ENCODE peak calls at places on chromosomes 6 and 20, in ten cellular contexts. I is HFF-Myc, J is foreskin keratinocyte, W is mucosa of descending colon, O is MCF 10A, U is A549, B is nephron progenitor cell, E is kidney, L is hepatocyte, D is cardiac muscle cell. T is an unnamed sample.

GRCh38 chr6:43823879-43824740 is 54.1 kb downstream of the VEGFA start:
- DNase-seq in E (no peak), I (no peak), J (no peak), U (no peak), O (no peak), B (no peak), W (no peak), L (peak), D (no peak), T (peak)

GRCh38 chr6:165178056-165178455 is 131.3 kb downstream of the C6orf118 start:
- DNase-seq in E (no peak), I (no peak), O (peak), B (no peak), J (peak), D (no peak), U (peak), L (no peak), W (no peak), T (no peak)

GRCh38 chr6:64477311-64477850 is 841.8 kb downstream of the PHF3 start:
- DNase-seq in D (no peak), E (no peak), O (no peak), J (no peak), U (no peak), I (no peak), B (no peak), L (no peak), W (no peak), T (no peak)

GRCh38 chr20:21436186-21436585 is 38.9 kb upstream of the NKX2-4 start:
- DNase-seq in U (peak), E (no peak), I (no peak), O (peak), J (peak), L (no peak), B (no peak), W (no peak), D (peak), T (no peak)

GRCh38 chr6:106186172-106186571 is 100.0 kb downstream of the PRDM1 start:
- DNase-seq in L (no peak), B (no peak), W (no peak), E (no peak), D (no peak), U (no peak), I (no peak), J (no peak), O (no peak), T (no peak)

GRCh38 chr6:36760685-36761435 is 63.2 kb downstream of the RAB44 start:
- DNase-seq in B (no peak), E (no peak), L (no peak), O (no peak), W (no peak), U (no peak), D (no peak), J (no peak), I (no peak), T (no peak)

GRCh38 chr6:11218827-11219826 is 13.3 kb downstream of the NEDD9 start:
- DNase-seq in D (peak), L (no peak), I (no peak), O (no peak), W (no peak), U (peak), E (no peak), J (no peak), B (no peak), T (no peak)

GRCh38 chr6:79073888-79074287 is 4.2 kb downstream of the PHIP start:
- DNase-seq in B (no peak), U (no peak), L (no peak), J (no peak), O (no peak), W (no peak), E (no peak), I (no peak), D (peak), T (no peak)

GRCh38 chr20:34022154-34022842 is 28.6 kb downstream of the RALY start:
- DNase-seq in I (no peak), E (no peak), D (peak), J (no peak), W (no peak), B (no peak), L (peak), U (peak), O (peak), T (peak)

GRCh38 chr6:80550748-80551147 is 444.3 kb downstream of the BCKDHB start:
- DNase-seq in I (no peak), L (no peak), W (no peak), J (no peak), O (no peak), E (no peak), D (no peak), U (no peak), B (no peak), T (no peak)

GRCh38 chr6:117928833-117929232 is 21.8 kb downstream of the SLC35F1 start:
- DNase-seq in U (no peak), J (no peak), I (no peak), D (no peak), B (no peak), W (no peak), L (no peak), O (no peak), E (no peak), T (no peak)

GRCh38 chr6:9405369-9405768 is 970.0 kb upstream of the SLC35B3 start:
- DNase-seq in I (peak), U (peak), W (no peak), E (no peak), J (peak), D (no peak), L (peak), O (peak), B (no peak), T (no peak)

GRCh38 chr6:20008081-20008480 is 170.9 kb downstream of the ID4 start:
- DNase-seq in J (no peak), U (no peak), I (no peak), W (no peak), E (no peak), O (no peak), B (no peak), D (no peak), L (no peak), T (no peak)

GRCh38 chr6:47044418-47044817 is 2.3 kb upstream of the ADGRF1 start:
- DNase-seq in D (peak), E (no peak), I (no peak), W (no peak), L (peak), J (peak), U (no peak), B (no peak), O (peak), T (no peak)

GRCh38 chr6:133778414-133778813 is 110.5 kb upstream of the TCF21 start:
- DNase-seq in O (peak), B (no peak), I (no peak), W (no peak), U (no peak), L (peak), D (peak), E (no peak), J (no peak), T (no peak)

GRCh38 chr6:38068854-38069253 is 249.3 kb downstream of the ZFAND3 start:
- DNase-seq in B (no peak), L (no peak), D (peak), E (no peak), U (no peak), I (no peak), J (no peak), W (no peak), O (no peak), T (no peak)

GRCh38 chr6:148590881-148591280 is 155.9 kb upstream of the UST start:
- DNase-seq in U (no peak), W (no peak), O (no peak), L (no peak), D (no peak), J (no peak), E (no peak), B (no peak), I (no peak), T (no peak)

GRCh38 chr6:104686550-104687155 is 173.1 kb downstream of the HACE1 start:
- DNase-seq in I (no peak), B (no peak), E (no peak), U (no peak), O (no peak), L (peak), D (no peak), W (no peak), J (no peak), T (no peak)

GRCh38 chr6:130018830-130019795 is 732 bp downstream of the L3MBTL3 start:
- DNase-seq in E (peak), J (peak), B (peak), I (no peak), D (peak), O (peak), U (peak), L (peak), W (peak), T (peak)

GRCh38 chr20:25072226-25072811 is 9.6 kb downstream of the VSX1 start:
- DNase-seq in L (no peak), I (no peak), B (no peak), O (no peak), W (no peak), E (no peak), J (no peak), D (peak), U (no peak), T (no peak)

GRCh38 chr6:142942805-142943227 is 2.2 kb downstream of the HIVEP2 start:
- DNase-seq in W (no peak), I (no peak), E (no peak), U (peak), O (peak), L (peak), D (peak), J (no peak), B (no peak), T (no peak)

GRCh38 chr20:49381558-49382493 is 100.6 kb downstream of the KCNB1 start:
- DNase-seq in L (peak), B (no peak), I (no peak), J (peak), W (no peak), O (peak), E (peak), U (peak), D (peak), T (no peak)

DNA sequence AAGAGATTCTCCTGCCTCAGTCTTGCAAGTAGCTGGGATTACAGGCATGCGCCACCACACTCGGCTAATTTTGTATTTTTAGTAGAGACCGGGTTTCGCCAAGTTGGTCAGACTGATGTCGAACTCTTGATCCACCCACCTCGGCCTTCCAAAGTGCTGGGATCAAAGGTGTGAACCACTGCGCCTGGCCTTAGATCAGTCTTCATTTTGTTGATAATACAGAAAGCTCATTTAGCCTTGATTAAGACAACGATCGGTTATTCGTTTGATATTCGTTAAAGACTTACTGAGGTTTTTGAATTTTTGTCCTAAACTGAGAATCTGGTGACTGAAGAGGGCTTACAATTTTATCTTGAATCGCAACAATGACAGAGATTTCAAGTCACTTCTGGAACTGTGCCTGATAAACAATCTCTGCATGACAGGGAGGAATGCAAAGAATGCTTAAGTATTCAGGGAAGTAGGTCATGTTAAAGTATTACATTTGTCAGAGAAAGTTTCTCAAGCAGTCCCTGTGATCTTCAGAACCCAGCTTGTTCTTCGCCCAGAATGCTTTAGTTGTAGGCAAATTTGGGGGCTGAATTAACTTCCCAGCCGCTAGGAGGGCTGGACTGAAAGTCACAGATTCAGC is 14.8 kb downstream of the AKAP12 start:
- DNase-seq in O (peak), J (no peak), D (peak), L (peak), B (no peak), U (no peak), E (no peak), W (no peak), I (no peak), T (no peak)
- TF ChIP-seq CTCF in O (no peak), J (no peak), D (peak), L (no peak), B (no peak), U (no peak), E (no peak), W (no peak), I (no peak), T (no peak)

GRCh38 chr20:62493253-62493885 is 17.6 kb upstream of the GATA5 start:
- DNase-seq in J (no peak), W (no peak), E (no peak), B (no peak), O (no peak), I (no peak), D (no peak), U (no peak), L (no peak), T (no peak)
- TF ChIP-seq CTCF in J (no peak), W (no peak), E (no peak), B (no peak), O (no peak), I (no peak), D (no peak), U (no peak), L (no peak), T (no peak)

GRCh38 chr6:52089758-52090348 is 2.4 kb upstream of the PKHD1 start:
- DNase-seq in L (no peak), W (no peak), U (no peak), E (no peak), J (peak), O (peak), B (no peak), D (no peak), I (no peak), T (no peak)

GRCh38 chr6:52087498-52087999 is at the start of gene PKHD1:
- DNase-seq in E (no peak), D (peak), L (peak), U (peak), I (no peak), B (no peak), O (peak), W (no peak), J (no peak), T (peak)
- TF ChIP-seq CTCF in E (peak), D (no peak), L (peak), U (peak), I (peak), B (peak), O (no peak), W (no peak), J (peak), T (no peak)

DNA sequence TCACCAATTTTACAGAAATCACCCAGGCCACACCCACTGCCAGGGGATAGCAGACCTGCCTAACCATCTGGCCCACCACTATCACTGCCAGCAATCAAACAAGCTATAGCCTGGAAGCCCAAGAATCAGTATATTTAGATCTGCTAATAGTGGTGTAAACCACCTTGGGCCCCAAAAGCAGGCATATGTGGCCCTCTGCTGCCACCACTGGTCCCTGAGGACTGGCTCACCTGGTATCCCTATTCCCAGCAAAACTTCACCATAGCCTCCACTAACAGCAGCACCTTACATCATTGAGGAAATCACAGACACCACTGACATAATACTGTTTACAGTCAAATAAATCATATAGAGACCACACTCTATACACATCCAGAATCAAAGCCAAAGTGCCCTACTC is 880.4 kb upstream of the MAN1A1 start:
- DNase-seq in U (no peak), B (no peak), E (no peak), O (peak), L (no peak), J (no peak), I (no peak), W (no peak), D (no peak), T (no peak)
- TF ChIP-seq CTCF in U (no peak), B (no peak), E (no peak), O (no peak), L (no peak), J (peak), I (no peak), W (no peak), D (no peak), T (no peak)

DNA sequence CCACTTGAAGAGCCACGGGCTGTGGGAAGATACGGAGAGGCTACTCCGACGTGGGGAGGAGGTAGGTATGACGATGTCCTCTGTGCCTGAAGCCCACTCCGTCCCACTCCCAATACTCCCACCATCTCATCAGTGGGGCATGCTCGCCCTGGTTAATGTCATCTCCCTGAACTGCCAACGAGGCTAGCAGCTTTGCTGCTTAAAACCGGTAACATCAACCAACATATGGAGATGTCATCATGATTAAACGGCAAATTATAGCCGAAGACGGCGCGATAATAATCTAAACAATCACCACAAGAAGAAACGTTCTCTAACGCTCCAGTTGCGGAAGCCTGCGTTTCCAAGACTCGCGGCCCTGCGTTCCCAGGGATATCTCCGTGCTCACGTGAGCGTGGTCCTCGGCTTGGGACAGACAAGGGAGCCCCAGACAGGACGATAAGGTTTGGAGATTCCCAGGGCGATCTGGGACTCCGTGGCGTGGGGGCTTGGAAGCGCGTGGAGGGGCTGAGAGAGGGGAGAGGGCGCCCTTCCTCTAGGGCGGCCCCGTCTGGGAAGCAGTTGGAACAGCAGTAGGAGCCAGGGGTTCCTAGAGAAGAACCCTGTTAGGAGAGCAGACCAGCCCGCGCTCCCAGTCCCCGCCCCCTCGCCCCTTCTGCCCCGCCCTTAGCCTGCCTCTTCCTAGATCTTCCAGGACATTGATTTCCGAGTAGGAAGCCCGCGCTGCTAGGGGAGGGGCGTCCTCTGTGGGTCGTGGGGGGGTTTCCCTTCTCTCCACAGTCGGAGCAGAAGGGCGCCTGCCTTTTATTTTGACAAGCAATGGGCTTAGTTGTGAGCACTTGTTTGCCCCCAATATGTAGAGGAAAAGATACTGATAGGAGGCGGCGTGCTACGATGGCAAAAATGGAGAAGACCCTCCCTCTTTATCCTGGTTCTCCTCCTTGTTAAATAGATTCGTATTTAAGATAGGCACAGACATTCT is 10.7 kb downstream of the NRN1 start:
- DNase-seq in I (no peak), E (peak), D (no peak), L (peak), O (no peak), W (no peak), B (peak), J (no peak), U (no peak), T (no peak)
- TF ChIP-seq CTCF in I (peak), E (peak), D (peak), L (peak), O (no peak), W (no peak), B (peak), J (peak), U (no peak), T (no peak)

GRCh38 chr6:144335914-144336313 is 50.8 kb downstream of the UTRN start:
- DNase-seq in E (no peak), B (no peak), W (no peak), U (no peak), J (peak), O (peak), D (no peak), I (no peak), L (no peak), T (no peak)

GRCh38 chr6:144332177-144332576 is 47.0 kb downstream of the UTRN start:
- DNase-seq in L (no peak), B (no peak), O (no peak), E (no peak), D (no peak), W (no peak), I (no peak), U (no peak), J (no peak), T (no peak)

GRCh38 chr6:144331610-144332009 is 46.5 kb downstream of the UTRN start:
- DNase-seq in W (no peak), E (no peak), O (no peak), L (no peak), U (no peak), D (peak), B (no peak), I (no peak), J (no peak), T (no peak)

GRCh38 chr6:144335315-144335861 is 50.3 kb downstream of the UTRN start:
- DNase-seq in I (no peak), L (no peak), J (no peak), B (no peak), D (no peak), E (no peak), O (no peak), U (no peak), W (no peak), T (no peak)

GRCh38 chr6:144334150-144334708 is 49.1 kb downstream of the UTRN start:
- DNase-seq in D (no peak), B (no peak), E (peak), L (no peak), I (no peak), O (no peak), J (no peak), W (peak), U (no peak), T (peak)
- TF ChIP-seq CTCF in D (no peak), B (no peak), E (no peak), L (no peak), I (no peak), O (no peak), J (no peak), W (no peak), U (no peak), T (no peak)

DNA sequence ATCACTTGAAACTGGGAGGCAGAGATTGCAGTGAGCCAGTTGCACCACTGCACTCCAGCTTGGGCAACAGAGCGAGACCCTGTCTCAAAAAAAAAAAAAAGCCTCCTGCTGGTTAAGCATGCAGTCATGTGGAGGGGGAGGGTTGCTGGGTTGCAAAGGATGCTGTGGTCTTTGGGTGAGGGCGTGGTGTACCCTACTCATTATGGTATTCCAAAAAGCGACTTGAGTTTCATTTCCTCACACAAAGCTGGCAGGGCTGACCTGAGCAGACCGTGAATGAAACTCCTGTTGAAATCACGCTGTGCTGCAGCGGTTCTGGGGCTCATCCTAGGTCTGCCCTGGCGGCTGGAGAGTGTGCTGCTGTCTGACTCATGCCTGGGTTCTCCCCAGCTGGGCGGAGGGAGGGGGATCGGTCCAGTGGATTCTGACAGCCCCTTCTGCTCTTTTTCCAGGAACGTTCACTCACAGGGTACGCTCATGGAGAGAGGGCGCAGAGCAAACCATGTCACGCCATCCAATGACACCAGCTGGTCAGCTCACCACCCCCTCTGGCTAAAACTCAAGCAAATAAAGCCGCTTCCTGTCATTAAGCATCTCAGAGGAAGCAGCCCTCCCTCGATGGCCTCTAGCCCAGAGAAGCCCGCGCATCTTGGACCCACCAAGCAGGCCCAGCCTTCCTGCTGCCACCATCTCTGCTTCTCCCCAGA is 166.2 kb downstream of the SCML4 start:
- DNase-seq in I (no peak), B (no peak), O (no peak), U (no peak), D (peak), J (no peak), E (peak), W (peak), L (peak), T (peak)
- TF ChIP-seq CTCF in I (no peak), B (no peak), O (no peak), U (no peak), D (peak), J (no peak), E (no peak), W (no peak), L (peak), T (no peak)

DNA sequence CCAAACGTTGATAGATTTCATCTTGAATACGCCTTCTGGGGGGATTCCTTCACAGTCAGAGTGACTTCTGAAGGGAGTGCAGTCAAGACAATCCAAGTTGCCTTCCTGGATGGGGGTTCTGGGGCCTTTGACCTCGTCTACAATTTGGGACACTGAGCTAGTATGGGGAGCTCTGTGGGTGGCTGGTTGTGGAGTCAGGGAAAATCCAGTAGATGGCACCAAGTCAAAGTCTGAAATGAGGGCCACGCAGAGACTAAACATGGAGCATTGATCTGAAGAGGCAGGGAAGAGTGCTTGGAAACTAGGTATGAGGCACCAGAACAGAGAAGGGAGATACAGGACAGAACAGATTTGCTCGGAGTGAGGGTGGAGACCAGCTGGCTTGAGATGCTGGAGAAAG is 43.6 kb upstream of the CCN6 start:
- DNase-seq in I (no peak), O (peak), B (no peak), W (no peak), L (no peak), J (no peak), E (no peak), U (no peak), D (no peak), T (no peak)
- TF ChIP-seq CTCF in I (no peak), O (no peak), B (no peak), W (no peak), L (peak), J (peak), E (peak), U (no peak), D (peak), T (no peak)